ENCODE peak calls at places on chromosomes 16 and 17, in ten cellular contexts. D is NCI-H1436; I is stimulated activated CD8-positive, alpha-beta memory T cell treated with anti-CD3 and anti-CD28 coated beads, Interleukin-4, amount 100 ng/mL, for 24 hours; J is anterior cingulate cortex; H is T1000; G is NCI-H774; R is NCI-H1092 treated with DMSO at 0.1 percent for 48 hours; T is pancreas; Y is activated CD4-positive, alpha-beta T cell treated with anti-CD3 and anti-CD28 coated beads, Interleukin-2, amount 10 ng/mL, durations not matched to agents 7 days and 5 days; Q is stimulated activated CD4-positive, alpha-beta T cell treated with anti-CD3 and anti-CD28 coated beads, Interleukin-12 subunit alpha, Interleukin-12 subunit beta, amount 100 ng/mL, for 4 hours. P is an unnamed sample.
A peak's percentile ranks its signal among the peaks of the same experiment; 100 is the strongest.

GRCh38 chr17:79892457-79893236 is 53.4 kb upstream of the CBX4 start:
- DNase-seq in D (peak; percentile 87), I (no peak), J (no peak), H (no peak), G (peak; percentile 70), R (no peak), T (no peak), Y (no peak), Q (no peak), P (no peak)

GRCh38 chr16:27511657-27512056 is 38.1 kb downstream of the GTF3C1 start:
- DNase-seq in D (no peak), I (no peak), J (no peak), H (no peak), G (no peak), R (no peak), T (no peak), Y (no peak), Q (no peak), P (no peak)

GRCh38 chr17:67993153-67993997 is 2.9 kb downstream of the C17orf58 start:
- DNase-seq in D (peak; percentile 89), I (peak; percentile 63), J (peak; percentile 83), H (peak; percentile 73), G (peak; percentile 99), R (peak; percentile 73), T (peak; percentile 92), Y (peak; percentile 68), Q (peak; percentile 72), P (peak; percentile 94)

GRCh38 chr17:12457493-12457892 is 208.2 kb upstream of the MYOCD start:
- DNase-seq in D (no peak), I (no peak), J (no peak), H (no peak), G (no peak), R (no peak), T (no peak), Y (no peak), Q (no peak), P (no peak)

GRCh38 chr16:84323626-84324025 is 28.9 kb downstream of the WFDC1 start:
- DNase-seq in D (no peak), I (no peak), J (no peak), H (no peak), G (no peak), R (no peak), T (no peak), Y (no peak), Q (no peak), P (no peak)

GRCh38 chr16:86768999-86769398 is 190.7 kb downstream of the FOXL1 start:
- DNase-seq in D (no peak), I (no peak), J (no peak), H (no peak), G (no peak), R (no peak), T (no peak), Y (no peak), Q (no peak), P (no peak)

GRCh38 chr17:76428511-76428910 is 24.4 kb downstream of the UBE2O start:
- DNase-seq in D (no peak), I (no peak), J (no peak), H (no peak), G (no peak), R (no peak), T (no peak), Y (no peak), Q (no peak), P (no peak)

GRCh38 chr17:4043862-4044261 is 79.6 kb upstream of the ATP2A3 start:
- DNase-seq in D (no peak), I (peak; percentile 42), J (no peak), H (no peak), G (no peak), R (no peak), T (no peak), Y (peak; percentile 55), Q (peak; percentile 49), P (no peak)

GRCh38 chr16:8682551-8683259 is 8.3 kb downstream of the ABAT start:
- DNase-seq in D (no peak), I (no peak), J (no peak), H (no peak), G (no peak), R (no peak), T (no peak), Y (no peak), Q (no peak), P (no peak)

GRCh38 chr17:11896199-11896598 is 101.1 kb downstream of the ZNF18 start:
- DNase-seq in D (no peak), I (no peak), J (no peak), H (no peak), G (no peak), R (no peak), T (no peak), Y (no peak), Q (no peak), P (no peak)

GRCh38 chr17:48841395-48841831 is 10.6 kb downstream of the CALCOCO2 start:
- DNase-seq in D (no peak), I (no peak), J (peak; percentile 38), H (no peak), G (no peak), R (no peak), T (no peak), Y (peak; percentile 75), Q (no peak), P (peak; percentile 17)

GRCh38 chr17:81924557-81925532 is 2.7 kb downstream of the MAFG start:
- DNase-seq in D (no peak), I (no peak), J (no peak), H (no peak), G (no peak), R (no peak), T (peak; percentile 63), Y (peak; percentile 45), Q (no peak), P (peak; percentile 39)

GRCh38 chr16:78543066-78543465 is 443.6 kb downstream of the WWOX start:
- DNase-seq in D (no peak), I (no peak), J (no peak), H (no peak), G (no peak), R (no peak), T (no peak), Y (no peak), Q (no peak), P (no peak)

GRCh38 chr16:24580665-24581064 is 41.3 kb downstream of the RBBP6 start:
- DNase-seq in D (no peak), I (no peak), J (no peak), H (no peak), G (no peak), R (no peak), T (no peak), Y (no peak), Q (no peak), P (no peak)

GRCh38 chr17:29111816-29112499 is 68.2 kb downstream of the MYO18A start:
- DNase-seq in D (peak; percentile 69), I (peak; percentile 70), J (no peak), H (peak; percentile 46), G (peak; percentile 43), R (peak; percentile 57), T (peak; percentile 92), Y (peak; percentile 72), Q (peak; percentile 81), P (peak; percentile 78)

GRCh38 chr17:79991924-79992656 is 43.6 kb downstream of the TBC1D16 start:
- DNase-seq in D (no peak), I (no peak), J (no peak), H (no peak), G (peak; percentile 38), R (peak; percentile 77), T (peak; percentile 81), Y (no peak), Q (no peak), P (no peak)

GRCh38 chr16:67177743-67178699 is 5.7 kb downstream of the MATCAP1 start:
- DNase-seq in D (peak; percentile 83), I (no peak), J (no peak), H (no peak), G (peak; percentile 80), R (peak; percentile 47), T (peak; percentile 99), Y (peak; percentile 67), Q (no peak), P (peak; percentile 43)

GRCh38 chr17:43994272-43995149 is 9.9 kb upstream of the NAGS start:
- DNase-seq in D (peak; percentile 56), I (peak; percentile 42), J (peak; percentile 32), H (no peak), G (peak; percentile 17), R (peak; percentile 39), T (peak; percentile 90), Y (peak; percentile 66), Q (peak; percentile 64), P (peak; percentile 73)

GRCh38 chr17:46974086-46974485 is 5.0 kb downstream of the RPRML start:
- DNase-seq in D (no peak), I (no peak), J (no peak), H (no peak), G (no peak), R (peak; percentile 49), T (no peak), Y (no peak), Q (no peak), P (no peak)

GRCh38 chr17:36511216-36511615 is 23.5 kb downstream of the MYO19 start:
- DNase-seq in D (no peak), I (no peak), J (no peak), H (no peak), G (no peak), R (no peak), T (no peak), Y (no peak), Q (no peak), P (no peak)

GRCh38 chr17:17414316-17414937 is 62.4 kb upstream of the MED9 start:
- DNase-seq in D (no peak), I (no peak), J (peak; percentile 53), H (no peak), G (no peak), R (no peak), T (no peak), Y (no peak), Q (no peak), P (no peak)

GRCh38 chr16:13957197-13958078 is 37.5 kb downstream of the ERCC4 start:
- DNase-seq in D (peak; percentile 33), I (no peak), J (peak; percentile 18), H (peak; percentile 79), G (peak; percentile 30), R (peak; percentile 5), T (no peak), Y (no peak), Q (no peak), P (peak; percentile 21)

GRCh38 chr16:74304164-74304834 is 7.7 kb downstream of the PSMD7 start:
- DNase-seq in D (no peak), I (no peak), J (no peak), H (no peak), G (no peak), R (no peak), T (no peak), Y (no peak), Q (no peak), P (peak; percentile 12)

GRCh38 chr17:80856863-80857488 is 134.7 kb upstream of the CHMP6 start:
- DNase-seq in D (no peak), I (no peak), J (no peak), H (no peak), G (no peak), R (no peak), T (no peak), Y (no peak), Q (no peak), P (no peak)

GRCh38 chr17:8674344-8675305 is 44.1 kb upstream of the MYH10 start:
- DNase-seq in D (no peak), I (no peak), J (no peak), H (no peak), G (no peak), R (no peak), T (no peak), Y (no peak), Q (no peak), P (no peak)

GRCh38 chr17:62321451-62321850 is 58.9 kb upstream of the EFCAB3 start:
- DNase-seq in D (no peak), I (no peak), J (no peak), H (no peak), G (no peak), R (no peak), T (no peak), Y (no peak), Q (no peak), P (no peak)

GRCh38 chr17:13593757-13594156 is 8.0 kb downstream of the HS3ST3A1 start:
- DNase-seq in D (no peak), I (no peak), J (no peak), H (no peak), G (no peak), R (no peak), T (no peak), Y (no peak), Q (no peak), P (no peak)

GRCh38 chr17:71828182-71828596 is 292.6 kb upstream of the SOX9 start:
- DNase-seq in D (peak; percentile 87), I (no peak), J (peak; percentile 83), H (peak; percentile 87), G (peak; percentile 61), R (peak; percentile 62), T (no peak), Y (no peak), Q (no peak), P (no peak)

P was measured in erythroblast.